ENCODE peak calls at places on chromosomes 7 and 10, in four cellular contexts. One of them, this sample, is unnamed.
A peak's percentile ranks its signal among the peaks of the same experiment; 100 is the strongest.

GRCh38 chr10:75165684-75166622 is 44.6 kb upstream of the VDAC2 start:
- DNase-seq in tibial nerve: no peak
- DNase-seq in psoas muscle: no peak
- DNase-seq in colonic mucosa: no peak
- DNase-seq in this sample: no peak

GRCh38 chr7:146185844-146186243 is 69.2 kb downstream of the CNTNAP2 start:
- DNase-seq in tibial nerve: no peak
- DNase-seq in psoas muscle: no peak
- DNase-seq in colonic mucosa: no peak
- DNase-seq in this sample: peak; percentile 25

GRCh38 chr7:44884553-44885393 is 557 bp downstream of the PURB start:
- DNase-seq in psoas muscle: peak; percentile 86
- DNase-seq in colonic mucosa: peak; percentile 46
- DNase-seq in tibial nerve: no peak
- DNase-seq in this sample: peak; percentile 15

GRCh38 chr10:71857934-71858890 is 7.2 kb upstream of the PSAP start:
- DNase-seq in psoas muscle: peak; percentile 69
- DNase-seq in tibial nerve: no peak
- DNase-seq in colonic mucosa: no peak
- DNase-seq in this sample: no peak

GRCh38 chr7:51062222-51062987 is 254.2 kb downstream of the COBL start:
- DNase-seq in colonic mucosa: no peak
- DNase-seq in tibial nerve: no peak
- DNase-seq in psoas muscle: no peak
- DNase-seq in this sample: no peak

GRCh38 chr10:69537449-69537848 is 35.8 kb downstream of the NEUROG3 start:
- DNase-seq in psoas muscle: no peak
- DNase-seq in tibial nerve: no peak
- DNase-seq in colonic mucosa: no peak
- DNase-seq in this sample: no peak

GRCh38 chr7:16669581-16669980 is 23.6 kb downstream of the BZW2 start:
- DNase-seq in tibial nerve: no peak
- DNase-seq in psoas muscle: no peak
- DNase-seq in colonic mucosa: no peak
- DNase-seq in this sample: peak; percentile 85

GRCh38 chr10:101329341-101330032 is 24.5 kb upstream of the BTRC start:
- DNase-seq in tibial nerve: no peak
- DNase-seq in psoas muscle: no peak
- DNase-seq in colonic mucosa: no peak
- DNase-seq in this sample: no peak

GRCh38 chr7:24757799-24758275 is 573 bp upstream of the GSDME start:
- DNase-seq in psoas muscle: peak; percentile 70
- DNase-seq in colonic mucosa: no peak
- DNase-seq in tibial nerve: no peak
- DNase-seq in this sample: peak; percentile 63

GRCh38 chr7:28409716-28410627 is 2.3 kb upstream of the CREB5 start:
- DNase-seq in colonic mucosa: peak; percentile 25
- DNase-seq in psoas muscle: peak; percentile 77
- DNase-seq in tibial nerve: peak; percentile 43
- DNase-seq in this sample: no peak

GRCh38 chr7:28410628-28411578 is 1.4 kb upstream of the CREB5 start:
- DNase-seq in tibial nerve: peak; percentile 37
- DNase-seq in colonic mucosa: peak; percentile 44
- DNase-seq in psoas muscle: peak; percentile 58
- DNase-seq in this sample: peak; percentile 89

GRCh38 chr7:28408974-28409715 is 3.2 kb upstream of the CREB5 start:
- DNase-seq in colonic mucosa: peak; percentile 86
- DNase-seq in psoas muscle: peak; percentile 97
- DNase-seq in tibial nerve: peak; percentile 96
- DNase-seq in this sample: peak; percentile 94

GRCh38 chr7:28414453-28414852 is 2.1 kb downstream of the CREB5 start:
- DNase-seq in tibial nerve: no peak
- DNase-seq in psoas muscle: no peak
- DNase-seq in colonic mucosa: no peak
- DNase-seq in this sample: no peak

DNA sequence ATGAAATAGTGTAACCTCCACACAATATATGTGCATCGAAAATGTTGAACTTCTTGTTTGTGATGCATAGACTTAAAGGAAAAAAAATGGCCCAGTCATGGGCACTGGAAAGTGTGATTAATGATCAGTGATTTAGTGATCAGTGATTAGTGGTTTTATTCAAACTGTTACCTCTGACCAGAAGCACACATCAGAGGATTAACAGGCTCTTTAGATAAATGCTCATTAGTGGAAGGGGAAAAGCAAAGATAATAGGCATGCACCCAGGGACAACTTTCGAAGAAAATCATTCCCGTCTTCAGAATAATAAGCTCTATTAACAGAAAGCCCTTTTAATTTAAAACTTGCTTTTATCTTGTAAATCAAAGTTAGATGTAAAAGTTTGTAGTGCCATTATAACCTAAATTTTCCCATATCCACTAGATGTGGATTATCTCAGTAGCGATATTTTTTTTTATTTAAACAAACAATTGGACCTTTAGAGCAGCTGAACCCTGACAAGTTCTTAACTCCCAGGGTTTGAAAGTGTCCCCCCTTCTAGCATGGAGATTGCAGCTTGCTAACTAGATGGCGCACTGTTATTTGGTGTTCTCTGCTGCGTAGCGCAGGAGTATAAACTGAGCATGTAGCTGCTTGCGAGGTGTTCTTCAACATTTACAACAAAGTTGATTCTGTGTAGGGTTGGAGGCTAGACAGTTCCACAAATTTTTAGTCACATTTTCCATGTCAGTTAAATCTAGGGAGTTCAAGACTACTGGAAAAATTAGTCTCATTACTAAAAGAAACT is at the start of gene CREB5:
- DNase-seq in colonic mucosa: no peak
- DNase-seq in tibial nerve: no peak
- DNase-seq in psoas muscle: no peak
- DNase-seq in this sample: peak; percentile 49
- TF ChIP-seq CTCF in colonic mucosa: no peak
- TF ChIP-seq CTCF in tibial nerve: no peak
- TF ChIP-seq CTCF in psoas muscle: no peak
- TF ChIP-seq CTCF in this sample: peak; percentile 14

DNA sequence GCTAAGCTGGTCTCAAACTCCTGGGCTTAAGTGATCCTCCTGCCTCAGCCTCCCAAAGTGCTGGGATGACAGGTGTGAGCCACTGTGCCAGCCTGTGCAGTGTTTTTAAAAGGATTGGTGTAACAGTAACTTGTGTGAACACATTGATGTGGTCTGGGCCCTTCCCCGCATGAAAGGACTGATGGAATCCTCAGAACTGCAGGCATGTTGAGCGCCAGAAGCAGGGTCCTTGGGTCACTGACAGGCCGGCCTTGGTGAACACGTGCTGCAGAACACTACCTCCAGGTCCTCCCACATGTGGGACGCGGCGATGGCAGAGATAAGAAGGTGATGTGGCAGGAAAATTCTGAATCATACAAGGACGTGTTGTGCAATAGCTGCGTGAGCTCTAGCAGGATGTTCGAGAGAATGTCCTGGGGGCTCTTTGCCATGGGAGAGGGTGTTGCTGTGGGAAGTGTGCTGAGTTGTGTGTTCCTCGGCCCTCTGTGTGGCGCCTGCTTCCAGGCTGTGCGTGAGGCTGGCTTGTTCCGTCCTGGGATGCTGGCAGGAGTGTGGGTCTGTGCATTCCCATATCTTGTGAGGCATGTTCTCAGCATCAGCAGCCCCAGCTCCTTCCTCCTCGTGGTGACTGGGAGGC is 68.2 kb downstream of the DNAJB6 start:
- DNase-seq in colonic mucosa: no peak
- DNase-seq in tibial nerve: no peak
- DNase-seq in psoas muscle: no peak
- DNase-seq in this sample: peak; percentile 92
- H3K36me3 ChIP-seq in colonic mucosa: no peaks in the 10 kb centered on the region
- H3K36me3 ChIP-seq in tibial nerve: peaks cover 85% of the 10 kb centered on the region
- H3K36me3 ChIP-seq in psoas muscle: no peaks in the 10 kb centered on the region
- H3K36me3 ChIP-seq in this sample: peaks cover 5% of the 10 kb centered on the region

GRCh38 chr10:131710142-131710861 is 190.5 kb upstream of the PPP2R2D start:
- DNase-seq in psoas muscle: no peak
- DNase-seq in tibial nerve: no peak
- DNase-seq in colonic mucosa: no peak
- DNase-seq in this sample: no peak
- H3K27me3 ChIP-seq in psoas muscle: peaks cover 5% of the 10 kb centered on the region
- H3K27me3 ChIP-seq in tibial nerve: no peaks in the 10 kb centered on the region
- H3K27me3 ChIP-seq in colonic mucosa: no peaks in the 10 kb centered on the region
- H3K27me3 ChIP-seq in this sample: no peaks in the 10 kb centered on the region

GRCh38 chr10:70760271-70760787 is 24.8 kb downstream of the TBATA start:
- DNase-seq in tibial nerve: no peak
- DNase-seq in colonic mucosa: no peak
- DNase-seq in psoas muscle: no peak
- DNase-seq in this sample: no peak

GRCh38 chr10:70759769-70760168 is 25.4 kb downstream of the TBATA start:
- DNase-seq in tibial nerve: no peak
- DNase-seq in colonic mucosa: no peak
- DNase-seq in psoas muscle: no peak
- DNase-seq in this sample: no peak

GRCh38 chr10:70761727-70762350 is 23.3 kb downstream of the TBATA start:
- DNase-seq in psoas muscle: no peak
- DNase-seq in tibial nerve: no peak
- DNase-seq in colonic mucosa: no peak
- DNase-seq in this sample: no peak

GRCh38 chr10:70762441-70763177 is 22.6 kb downstream of the TBATA start:
- DNase-seq in tibial nerve: no peak
- DNase-seq in psoas muscle: no peak
- DNase-seq in colonic mucosa: no peak
- DNase-seq in this sample: no peak

GRCh38 chr10:70761031-70761601 is 24.1 kb downstream of the TBATA start:
- DNase-seq in tibial nerve: no peak
- DNase-seq in colonic mucosa: no peak
- DNase-seq in psoas muscle: no peak
- DNase-seq in this sample: no peak
- TF ChIP-seq CTCF in tibial nerve: no peak
- TF ChIP-seq CTCF in colonic mucosa: no peak
- TF ChIP-seq CTCF in psoas muscle: no peak
- TF ChIP-seq CTCF in this sample: peak; percentile 34

DNA sequence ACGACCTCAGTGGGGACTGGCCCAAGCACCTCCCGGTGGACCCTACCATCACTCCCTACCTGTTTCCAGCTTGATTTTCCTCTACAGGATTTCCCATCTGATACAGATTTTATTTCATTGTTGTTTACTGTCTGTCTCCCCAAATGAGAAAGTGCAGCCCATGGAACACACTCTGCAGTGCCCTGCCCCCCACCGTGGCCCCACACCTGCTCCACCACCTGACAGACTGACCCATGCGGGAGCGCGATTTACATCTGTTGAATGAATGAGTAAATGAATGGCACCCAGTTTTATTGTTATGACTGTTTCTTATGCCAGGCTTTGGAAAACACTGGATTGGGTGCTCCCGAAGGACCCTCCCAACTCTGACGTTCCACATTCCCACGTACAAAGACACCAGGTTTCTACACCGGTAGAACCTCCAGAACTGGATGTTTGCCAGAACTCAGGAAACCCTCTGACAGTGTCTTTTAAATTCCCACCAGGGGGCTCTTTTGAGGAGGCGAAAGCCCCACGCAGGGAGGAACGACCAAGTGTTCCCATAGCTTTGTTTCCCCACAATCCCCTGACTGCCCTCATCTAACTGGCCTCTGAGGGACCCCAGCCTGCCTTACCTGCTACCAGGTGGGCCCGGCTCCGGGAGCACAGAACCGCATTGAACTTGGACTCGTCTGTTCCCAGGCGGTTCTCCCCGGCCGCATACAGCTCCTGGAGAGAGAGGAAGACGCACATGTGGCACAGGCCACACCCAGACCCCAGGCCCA is 29.0 kb downstream of the PLAC9 start:
- DNase-seq in colonic mucosa: no peak
- DNase-seq in tibial nerve: no peak
- DNase-seq in psoas muscle: no peak
- DNase-seq in this sample: no peak
- H3K36me3 ChIP-seq in colonic mucosa: peaks cover 20% of the 10 kb centered on the region
- H3K36me3 ChIP-seq in tibial nerve: peaks cover 86% of the 10 kb centered on the region
- H3K36me3 ChIP-seq in psoas muscle: peaks cover 8% of the 10 kb centered on the region
- H3K36me3 ChIP-seq in this sample: peaks cover 54% of the 10 kb centered on the region

GRCh38 chr10:23202736-23203135 is 10.6 kb downstream of the PTF1A start:
- DNase-seq in colonic mucosa: no peak
- DNase-seq in psoas muscle: no peak
- DNase-seq in tibial nerve: no peak
- DNase-seq in this sample: no peak

GRCh38 chr10:23200586-23200985 is 8.5 kb downstream of the PTF1A start:
- DNase-seq in colonic mucosa: no peak
- DNase-seq in tibial nerve: no peak
- DNase-seq in psoas muscle: no peak
- DNase-seq in this sample: no peak

GRCh38 chr10:23200997-23201652 is 9.0 kb downstream of the PTF1A start:
- DNase-seq in tibial nerve: no peak
- DNase-seq in psoas muscle: no peak
- DNase-seq in colonic mucosa: no peak
- DNase-seq in this sample: no peak

GRCh38 chr10:23203369-23204325 is 11.5 kb downstream of the PTF1A start:
- DNase-seq in tibial nerve: no peak
- DNase-seq in psoas muscle: no peak
- DNase-seq in colonic mucosa: no peak
- DNase-seq in this sample: no peak

DNA sequence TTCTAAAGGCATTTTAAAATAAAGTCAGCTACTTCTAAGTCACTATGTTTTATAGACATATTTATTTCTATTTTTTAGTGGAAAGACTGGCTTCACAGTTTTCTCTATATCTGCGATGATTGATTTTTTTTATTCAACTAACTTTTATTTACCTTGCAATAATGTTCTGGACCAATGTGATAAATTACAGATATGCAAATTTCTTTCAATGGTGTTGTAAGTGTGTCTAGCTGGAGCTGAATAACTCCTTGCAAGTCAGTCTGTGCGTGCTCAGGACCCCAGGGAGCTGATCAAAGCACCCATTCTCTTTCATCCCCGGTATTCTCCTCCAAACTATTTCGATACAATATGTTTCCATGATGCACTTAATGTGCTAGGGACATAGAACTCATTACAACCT is 9.7 kb downstream of the PTF1A start:
- DNase-seq in psoas muscle: no peak
- DNase-seq in tibial nerve: no peak
- DNase-seq in colonic mucosa: no peak
- DNase-seq in this sample: no peak
- H3K27me3 ChIP-seq in psoas muscle: peaks cover 11% of the 10 kb centered on the region
- H3K27me3 ChIP-seq in tibial nerve: no peaks in the 10 kb centered on the region
- H3K27me3 ChIP-seq in colonic mucosa: peaks cover 31% of the 10 kb centered on the region
- H3K27me3 ChIP-seq in this sample: peaks cover 28% of the 10 kb centered on the region

GRCh38 chr10:18565006-18565405 is 86.4 kb downstream of the NSUN6 start:
- DNase-seq in tibial nerve: no peak
- DNase-seq in colonic mucosa: no peak
- DNase-seq in psoas muscle: no peak
- DNase-seq in this sample: no peak
- TF ChIP-seq CTCF in tibial nerve: no peak
- TF ChIP-seq CTCF in colonic mucosa: no peak
- TF ChIP-seq CTCF in psoas muscle: no peak
- TF ChIP-seq CTCF in this sample: no peak

GRCh38 chr7:134804854-134805253 is 25.4 kb downstream of the CALD1 start:
- DNase-seq in colonic mucosa: no peak
- DNase-seq in psoas muscle: no peak
- DNase-seq in tibial nerve: no peak
- DNase-seq in this sample: no peak
- H3K36me3 ChIP-seq in colonic mucosa: no peaks in the 10 kb centered on the region
- H3K36me3 ChIP-seq in psoas muscle: no peaks in the 10 kb centered on the region
- H3K36me3 ChIP-seq in tibial nerve: peaks cover 9% of the 10 kb centered on the region
- H3K36me3 ChIP-seq in this sample: peaks cover 1% of the 10 kb centered on the region